ENCODE peak calls at places on chromosomes 13 and 19, in four cellular contexts. F, L, P and N are unnamed samples.

GRCh38 chr13:104683789-104684188 is 1617.6 kb upstream of the SLC10A2 start:
- DNase-seq in F (no peak), P (no peak), L (no peak), N (no peak)

GRCh38 chr19:19677579-19677978 is 8.9 kb downstream of the ZNF101 start:
- DNase-seq in P (no peak), F (no peak), L (no peak), N (no peak)

GRCh38 chr13:44449999-44450821 is 76.6 kb downstream of the SERP2 start:
- DNase-seq in F (no peak), L (no peak), P (no peak), N (no peak)

GRCh38 chr13:114071991-114072390 is 60.4 kb downstream of the RASA3 start:
- DNase-seq in F (no peak), L (peak; percentile 42), P (peak; percentile 10), N (no peak)

GRCh38 chr13:113220141-113220598 is 10.8 kb downstream of the CUL4A start:
- DNase-seq in L (no peak), F (no peak), P (no peak), N (no peak)

GRCh38 chr19:50837300-50837699 is 3.9 kb upstream of the KLK15 start:
- DNase-seq in F (no peak), L (no peak), P (no peak), N (no peak)

GRCh38 chr19:15875075-15875474 is 22.8 kb downstream of the CYP4F2 start:
- DNase-seq in P (no peak), L (no peak), F (no peak), N (no peak)

GRCh38 chr13:46771693-46772092 is 25.3 kb downstream of the ESD start:
- DNase-seq in L (no peak), P (no peak), F (no peak), N (no peak)

GRCh38 chr13:85806553-85807175 is 7.4 kb upstream of the SLITRK6 start:
- DNase-seq in P (no peak), L (no peak), F (peak; percentile 28), N (no peak)

GRCh38 chr13:77533875-77534788 is 1.4 kb upstream of the SCEL start:
- DNase-seq in F (no peak), L (no peak), P (no peak), N (no peak)

DNA sequence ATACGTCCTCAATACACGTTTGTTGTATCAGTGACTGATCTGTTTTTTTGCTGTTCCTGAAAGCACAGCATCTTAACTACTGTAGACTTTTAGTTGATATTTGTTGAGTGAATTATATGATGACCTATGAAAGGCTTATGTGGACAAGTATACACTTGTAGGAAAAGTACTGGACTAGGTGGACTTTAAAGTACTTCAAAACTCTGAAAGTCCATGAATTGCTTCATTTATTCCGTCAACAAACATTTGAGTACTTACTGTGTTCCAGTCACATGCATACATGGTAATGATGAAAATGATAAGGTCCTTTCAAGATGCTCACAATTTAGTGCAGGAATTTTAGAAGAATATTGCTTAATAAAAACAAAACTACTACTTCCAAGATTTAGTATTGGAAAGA is 3.1 kb downstream of the WDFY2 start:
- DNase-seq in P (no peak), F (no peak), L (no peak), N (no peak)
- H3K4me3 ChIP-seq in P (no peak overlapping the region), F (no peak overlapping the region), L (no peak overlapping the region), N (no peak overlapping the region)

DNA sequence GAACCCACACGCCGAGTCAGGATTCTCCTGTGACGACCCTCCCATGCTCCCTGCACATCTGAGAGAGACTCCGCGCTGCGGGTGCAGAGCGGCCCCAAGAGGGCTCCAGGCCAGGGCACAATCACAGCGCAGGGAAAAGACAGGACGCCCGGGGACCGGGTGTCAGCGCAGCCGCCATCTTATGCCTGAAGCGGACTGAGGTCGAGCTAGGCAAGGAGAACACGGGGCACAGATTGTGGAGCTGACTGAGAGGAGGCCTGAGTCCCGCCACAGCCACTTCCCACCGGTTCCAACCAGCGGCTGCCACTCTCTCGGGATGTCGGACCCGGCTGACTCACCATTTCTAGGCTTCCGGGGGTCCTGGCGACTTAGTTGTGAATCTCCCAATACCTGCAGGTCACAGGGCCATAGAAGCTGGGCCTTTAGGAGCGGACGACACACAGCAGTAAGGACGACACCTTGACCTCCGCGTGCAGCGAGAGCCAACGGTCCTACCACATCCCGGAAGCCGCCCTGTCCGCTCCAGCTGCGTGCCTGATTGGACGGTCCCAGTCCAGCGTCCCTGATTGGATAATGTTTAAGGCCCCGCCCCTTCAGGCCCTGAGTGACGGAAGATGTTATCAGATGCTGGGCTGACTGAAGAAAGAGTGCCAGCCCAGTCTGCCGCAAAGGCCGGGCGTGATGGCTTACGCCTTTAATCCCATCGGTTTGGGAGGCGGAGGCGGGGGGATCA is at the start of gene ZNF728:
- DNase-seq in L (peak; percentile 49), P (peak; percentile 80), F (no peak), N (no peak)
- H3K9me3 ChIP-seq in L (peaks cover 22% of the 10 kb centered on the region), P (no peaks in the 10 kb centered on the region), F (peaks cover 4% of the 10 kb centered on the region), N (peaks cover 1% of the 10 kb centered on the region)

GRCh38 chr19:14113762-14114414 is 3.7 kb downstream of the PRKACA start:
- DNase-seq in F (peak; percentile 87), L (peak; percentile 65), P (peak; percentile 55), N (no peak)
- TF ChIP-seq CTCF in F (peak; percentile 89), L (peak; percentile 19), P (peak; percentile 38), N (no peak)

DNA sequence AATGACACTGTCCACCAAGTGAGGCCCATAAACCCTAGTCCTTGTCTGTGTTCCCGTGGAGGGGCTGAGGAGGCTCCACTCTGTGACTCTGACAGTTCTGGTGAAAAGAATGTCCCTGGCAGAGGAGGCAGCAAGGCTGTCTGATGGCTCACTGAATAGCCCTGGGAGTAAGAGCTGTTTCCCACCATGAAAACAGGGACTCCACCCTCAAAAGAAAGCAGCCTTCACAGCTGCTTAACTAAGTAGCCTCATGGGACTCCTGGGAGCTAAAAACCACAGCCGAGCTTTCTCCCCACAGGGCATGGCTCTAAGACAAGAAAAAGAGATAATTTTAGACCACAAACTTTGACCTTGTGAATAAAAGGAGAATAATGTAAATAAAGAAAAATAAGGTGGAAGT is 135.1 kb upstream of the FRY start:
- DNase-seq in P (peak; percentile 35), L (no peak), F (no peak), N (no peak)
- H3K4me3 ChIP-seq in P (no peak overlapping the region), L (no peak overlapping the region), F (no peak overlapping the region), N (no peak overlapping the region)

DNA sequence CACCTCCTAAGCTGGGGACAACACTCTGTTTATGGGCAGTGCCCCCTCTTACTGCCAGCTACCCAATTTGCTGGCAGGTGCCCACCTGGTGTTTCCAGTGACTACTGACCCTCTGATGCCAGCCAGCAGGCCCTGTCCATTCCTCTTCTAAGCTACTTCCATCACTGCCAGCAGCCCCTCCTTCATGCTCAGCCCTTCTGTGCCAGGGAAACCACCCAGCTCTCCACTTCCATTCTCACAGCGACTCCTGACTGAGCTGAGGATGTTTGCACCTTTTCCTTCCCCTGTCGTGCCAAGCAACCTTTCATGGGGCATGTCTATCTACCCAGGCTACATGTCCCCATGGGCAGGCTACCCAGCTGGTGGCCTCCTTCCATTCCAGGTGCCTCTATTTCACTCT is 24.0 kb upstream of the ZNF492 start:
- DNase-seq in L (no peak), F (no peak), P (no peak), N (no peak)
- H3K9me3 ChIP-seq in L (no peaks in the 10 kb centered on the region), F (peaks cover 9% of the 10 kb centered on the region), P (no peaks in the 10 kb centered on the region), N (peaks cover 5% of the 10 kb centered on the region)

GRCh38 chr13:74039154-74039553 is 95.0 kb downstream of the KLF12 start:
- DNase-seq in P (no peak), L (no peak), F (no peak), N (no peak)

GRCh38 chr13:74039667-74040066 is 94.5 kb downstream of the KLF12 start:
- DNase-seq in F (no peak), L (no peak), P (no peak), N (no peak)

GRCh38 chr13:74037762-74038161 is 96.4 kb downstream of the KLF12 start:
- DNase-seq in L (no peak), F (no peak), P (no peak), N (no peak)

GRCh38 chr13:74036373-74036772 is 97.8 kb downstream of the KLF12 start:
- DNase-seq in F (no peak), P (no peak), L (no peak), N (no peak)

GRCh38 chr13:74040200-74040599 is 94.0 kb downstream of the KLF12 start:
- DNase-seq in F (peak; percentile 49), L (no peak), P (no peak), N (no peak)
- TF ChIP-seq CTCF in F (peak; percentile 90), L (peak; percentile 48), P (peak; percentile 37), N (peak; percentile 32)

GRCh38 chr13:40084934-40085333 is 429.5 kb downstream of the COG6 start:
- DNase-seq in P (no peak), L (no peak), F (no peak), N (no peak)

GRCh38 chr13:40082644-40083043 is 427.2 kb downstream of the COG6 start:
- DNase-seq in P (no peak), L (no peak), F (no peak), N (no peak)

GRCh38 chr13:40080676-40081075 is 425.2 kb downstream of the COG6 start:
- DNase-seq in F (no peak), P (no peak), L (no peak), N (no peak)

GRCh38 chr13:40087021-40088002 is 431.9 kb downstream of the COG6 start:
- DNase-seq in F (no peak), L (no peak), P (no peak), N (no peak)

GRCh38 chr13:40083841-40084240 is 428.4 kb downstream of the COG6 start:
- DNase-seq in F (no peak), L (no peak), P (no peak), N (no peak)
- H3K4me3 ChIP-seq in F (no peak overlapping the region), L (no peak overlapping the region), P (no peak overlapping the region), N (no peak overlapping the region)